ENCODE peak calls at places on chromosomes 1 and 21, in six cellular contexts. Q is smooth muscle cell of the brain vasculature; R is effector CD8-positive, alpha-beta T cell; G is ELF-1; N is NCI-H1092 treated with DMSO at 0.1 percent for 48 hours; X is brain microvascular endothelial cell. L is an unnamed sample.
A peak's percentile ranks its signal among the peaks of the same experiment; 100 is the strongest.

GRCh38 chr1:211748810-211749209 is 73.4 kb upstream of the NEK2 start:
- DNase-seq in Q (no peak), R (no peak), G (no peak), N (no peak), X (no peak), L (no peak)

GRCh38 chr1:16418823-16419425 is 18.3 kb downstream of the SPATA21 start:
- DNase-seq in Q (no peak), R (no peak), G (no peak), N (peak; percentile 7), X (no peak), L (no peak)

GRCh38 chr1:226438007-226438406 is 30.1 kb upstream of the PARP1 start:
- DNase-seq in Q (no peak), R (no peak), G (no peak), N (peak; percentile 8), X (no peak), L (no peak)

GRCh38 chr1:109877776-109878175 is 32.9 kb upstream of the CSF1 start:
- DNase-seq in Q (no peak), R (no peak), G (no peak), N (no peak), X (no peak), L (no peak)

GRCh38 chr1:8412183-8412831 is 94.4 kb downstream of the SLC45A1 start:
- DNase-seq in Q (peak; percentile 54), R (no peak), G (no peak), N (no peak), X (peak; percentile 86), L (peak; percentile 46)

GRCh38 chr21:25733859-25734653 is 648 bp downstream of the ATP5PF start:
- DNase-seq in Q (no peak), R (peak; percentile 23), G (peak; percentile 25), N (peak; percentile 19), X (peak; percentile 39), L (peak; percentile 41)

GRCh38 chr21:26776320-26777021 is 68.7 kb downstream of the ADAMTS1 start:
- DNase-seq in Q (no peak), R (no peak), G (no peak), N (no peak), X (peak; percentile 72), L (no peak)

GRCh38 chr1:156200062-156200461 is 6.2 kb downstream of the SLC25A44 start:
- DNase-seq in Q (no peak), R (no peak), G (no peak), N (no peak), X (no peak), L (no peak)

GRCh38 chr1:220300442-220301121 is 28.3 kb upstream of the RAB3GAP2 start:
- DNase-seq in Q (peak; percentile 55), R (no peak), G (peak; percentile 90), N (no peak), X (peak; percentile 97), L (peak; percentile 79)

GRCh38 chr1:24606621-24607020 is 36.5 kb upstream of the SRRM1 start:
- DNase-seq in Q (no peak), R (no peak), G (no peak), N (no peak), X (no peak), L (no peak)

GRCh38 chr1:217333939-217334338 is 297.0 kb downstream of the GPATCH2 start:
- DNase-seq in Q (no peak), R (no peak), G (peak; percentile 74), N (peak; percentile 58), X (no peak), L (no peak)

GRCh38 chr1:235327559-235328270 is at the start of gene ARID4B:
- DNase-seq in Q (no peak), R (peak; percentile 62), G (no peak), N (no peak), X (no peak), L (peak; percentile 86)

GRCh38 chr21:43937898-43938309 is 72.9 kb downstream of the AGPAT3 start:
- DNase-seq in Q (no peak), R (no peak), G (no peak), N (no peak), X (no peak), L (no peak)

GRCh38 chr1:114286179-114286578 is 132.5 kb upstream of the SYT6 start:
- DNase-seq in Q (peak; percentile 10), R (no peak), G (no peak), N (no peak), X (peak; percentile 4), L (no peak)

GRCh38 chr1:33377750-33378149 is 53.1 kb downstream of the PHC2 start:
- DNase-seq in Q (no peak), R (no peak), G (no peak), N (no peak), X (no peak), L (no peak)

GRCh38 chr1:156503672-156504055 is 3.1 kb upstream of the MEF2D start:
- DNase-seq in Q (no peak), R (no peak), G (no peak), N (no peak), X (no peak), L (no peak)

GRCh38 chr1:77940921-77941570 is 37.8 kb downstream of the FUBP1 start:
- DNase-seq in Q (no peak), R (no peak), G (no peak), N (no peak), X (no peak), L (no peak)

GRCh38 chr1:236282159-236282716 is 480 bp upstream of the ERO1B start:
- DNase-seq in Q (no peak), R (no peak), G (no peak), N (no peak), X (peak; percentile 10), L (no peak)

GRCh38 chr1:46611691-46612221 is 4.9 kb downstream of the MOB3C start:
- DNase-seq in Q (no peak), R (no peak), G (peak; percentile 78), N (no peak), X (no peak), L (no peak)

L was measured in left cardiac atrium.